ENCODE peak calls at places on chromosomes 11 and 22, in eight cellular contexts. D is breast epithelium, X is psoas muscle, I is Caco-2, N is adrenal gland, V is HCT116, P is A549, U is PC-3. Q is an unnamed sample.

GRCh38 chr22:21100149-21101032 is 54.6 kb downstream of the LRRC74B start:
- DNase-seq in P (no peak), I (no peak), D (no peak), V (no peak), N (no peak), X (no peak), U (no peak), Q (no peak)

GRCh38 chr11:128689946-128690745 is 3.7 kb upstream of the FLI1 start:
- DNase-seq in U (no peak), I (no peak), X (peak), N (no peak), P (no peak), D (no peak), V (no peak), Q (no peak)

GRCh38 chr11:66766681-66767080 is 37.7 kb upstream of the SPTBN2 start:
- DNase-seq in X (no peak), N (no peak), P (no peak), I (no peak), V (no peak), U (no peak), D (no peak), Q (peak)

GRCh38 chr11:13120691-13121090 is 111.6 kb downstream of the RASSF10 start:
- DNase-seq in I (no peak), N (no peak), V (no peak), U (peak), X (no peak), D (no peak), P (no peak), Q (peak)

GRCh38 chr11:119011476-119011875 is 6.7 kb downstream of the RPS25 start:
- DNase-seq in P (no peak), I (no peak), V (no peak), D (no peak), X (no peak), U (no peak), N (no peak), Q (no peak)

GRCh38 chr11:117884994-117885393 is 8.5 kb upstream of the FXYD6 start:
- DNase-seq in I (peak), N (no peak), U (no peak), X (no peak), V (no peak), P (no peak), D (peak), Q (peak)

GRCh38 chr11:67160872-67161783 is 42.1 kb downstream of the KDM2A start:
- DNase-seq in D (no peak), V (no peak), U (peak), N (no peak), I (no peak), X (no peak), P (no peak), Q (no peak)

GRCh38 chr11:16609769-16610168 is 128.7 kb upstream of the C11orf58 start:
- DNase-seq in X (no peak), P (no peak), D (no peak), N (no peak), U (no peak), I (no peak), V (no peak), Q (no peak)

GRCh38 chr11:13884159-13884799 is 78.2 kb upstream of the SPON1 start:
- DNase-seq in P (no peak), X (no peak), V (no peak), D (no peak), U (peak), I (no peak), N (no peak), Q (peak)

GRCh38 chr11:63887600-63887999 is 29.4 kb downstream of the RCOR2 start:
- DNase-seq in I (no peak), P (no peak), U (no peak), X (no peak), V (no peak), D (no peak), N (no peak), Q (no peak)
- H3K4me3 ChIP-seq in I (peak), P (no peak), U (peak), X (no peak), V (no peak), D (no peak), N (no peak), Q (no peak)

DNA sequence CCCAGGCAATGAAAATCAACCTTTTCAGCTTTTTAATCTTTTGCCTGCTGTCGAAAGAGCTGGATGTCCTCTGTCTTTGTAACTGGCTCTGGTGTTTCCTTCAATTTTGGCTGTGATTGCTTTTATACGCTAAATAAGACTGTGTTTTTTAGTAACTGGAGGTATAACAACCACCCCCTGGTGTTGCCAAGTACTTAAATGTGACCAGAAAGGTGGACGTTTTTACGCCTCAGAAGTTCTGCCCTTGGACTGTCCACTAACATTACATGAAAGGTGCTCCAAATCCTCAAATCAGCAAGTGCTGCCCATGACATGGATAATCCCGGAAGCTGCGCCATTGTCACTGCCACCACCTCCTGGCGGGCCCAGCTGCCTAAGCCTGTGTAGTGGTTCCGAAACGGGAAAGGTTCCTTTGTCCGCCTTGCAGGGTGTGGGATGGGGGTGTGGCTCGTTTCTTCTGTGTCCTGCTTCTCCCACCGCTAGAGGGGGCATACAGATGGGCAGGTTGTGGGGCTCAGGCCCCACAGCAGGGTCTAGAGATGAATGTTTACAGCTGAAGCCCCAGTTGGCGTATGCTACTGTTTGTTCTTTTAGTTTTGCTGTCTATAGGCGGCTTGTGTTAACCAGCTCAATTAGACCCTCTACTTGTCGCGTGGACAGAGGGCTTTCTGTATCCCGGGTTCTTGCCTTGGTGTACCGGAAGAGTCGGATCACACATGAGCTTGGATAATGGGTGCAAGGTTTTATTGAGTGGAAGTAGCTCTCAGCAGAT is 82.2 kb upstream of the SEPTIN5 start:
- DNase-seq in N (peak), V (peak), X (no peak), P (peak), D (no peak), I (peak), U (peak), Q (peak)
- TF ChIP-seq CTCF in N (peak), V (peak), X (peak), P (peak), D (peak), I (peak), U (peak), Q (peak)

GRCh38 chr11:62446091-62446490 is 27.3 kb downstream of the SCGB1A1 start:
- DNase-seq in X (peak), U (peak), I (no peak), P (no peak), V (no peak), N (no peak), D (no peak), Q (no peak)

GRCh38 chr11:62443390-62444201 is 24.8 kb downstream of the SCGB1A1 start:
- DNase-seq in P (no peak), U (no peak), V (no peak), D (no peak), N (peak), I (no peak), X (peak), Q (no peak)

GRCh38 chr11:62444835-62445234 is 26.0 kb downstream of the SCGB1A1 start:
- DNase-seq in N (no peak), P (no peak), I (no peak), V (no peak), X (no peak), D (no peak), U (no peak), Q (no peak)

GRCh38 chr11:62445314-62445740 is 26.5 kb downstream of the SCGB1A1 start:
- DNase-seq in I (no peak), D (peak), X (no peak), V (no peak), N (no peak), U (peak), P (no peak), Q (no peak)

DNA sequence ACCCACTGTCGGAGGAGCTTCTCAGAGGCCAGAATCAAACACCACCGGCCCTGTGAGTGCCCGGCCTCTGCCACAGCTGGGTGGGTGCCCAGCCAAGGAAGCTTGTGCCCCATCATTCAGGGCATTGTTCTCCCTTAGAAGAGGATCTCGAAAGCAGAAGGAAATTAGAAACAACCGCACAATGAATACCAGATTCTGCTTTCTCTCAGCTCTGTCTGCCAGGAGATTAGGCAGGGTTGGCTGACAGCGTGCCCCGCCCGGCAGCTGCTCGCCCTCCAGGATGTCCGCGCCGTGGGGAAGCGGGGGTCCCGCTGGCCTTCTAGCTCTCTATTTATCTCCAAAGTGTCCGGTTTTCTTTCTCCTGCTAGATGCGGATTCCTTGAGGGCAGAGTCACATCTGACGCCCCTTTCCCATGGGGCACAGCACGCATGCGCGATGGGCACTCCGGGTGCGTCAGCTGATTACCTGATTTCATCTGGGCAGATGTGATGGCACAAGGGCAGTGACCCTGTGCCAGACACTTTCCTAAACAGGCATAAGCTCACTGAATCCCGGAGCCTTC is 25.5 kb downstream of the SCGB1A1 start:
- DNase-seq in U (no peak), P (no peak), N (peak), X (peak), V (no peak), D (peak), I (no peak), Q (peak)
- H3K4me3 ChIP-seq in U (no peak), P (no peak), N (no peak), X (peak), V (no peak), D (peak), I (peak), Q (peak)

GRCh38 chr11:116840224-116840745 is 2.9 kb upstream of the APOA1 start:
- DNase-seq in P (no peak), X (no peak), I (no peak), N (no peak), D (no peak), U (no peak), V (no peak), Q (no peak)
- TF ChIP-seq CTCF in P (no peak), X (no peak), I (peak), N (no peak), D (no peak), U (peak), V (peak), Q (no peak)

Q was measured in epithelial cell of esophagus.